ENCODE peak calls at places on chromosome 20, in four cellular contexts. U is K562, X is SK-N-SH, Y is GM12878. K is an unnamed sample.

GRCh38 chr20:56554869-56555268 is 21.8 kb downstream of the FAM209B start:
- DNase-seq in U (peak; percentile 54), X (no peak), Y (peak; percentile 83), K (no peak)

GRCh38 chr20:35191419-35191818 is 19.5 kb downstream of the PROCR start:
- DNase-seq in U (no peak), X (no peak), Y (no peak), K (no peak)

GRCh38 chr20:47043076-47043475 is 148.4 kb downstream of the EYA2 start:
- DNase-seq in U (no peak), X (no peak), Y (no peak), K (no peak)

GRCh38 chr20:58649288-58650180 is 1.5 kb upstream of the STX16 start:
- DNase-seq in U (no peak), X (no peak), Y (no peak), K (peak; percentile 51)

GRCh38 chr20:54126809-54127655 is 46.8 kb downstream of the CYP24A1 start:
- DNase-seq in U (no peak), X (no peak), Y (no peak), K (no peak)

GRCh38 chr20:44041001-44041400 is 126.3 kb downstream of the TOX2 start:
- DNase-seq in U (no peak), X (no peak), Y (no peak), K (no peak)

GRCh38 chr20:31674895-31675827 is 37.4 kb downstream of the COX4I2 start:
- DNase-seq in U (peak; percentile 77), X (peak; percentile 46), Y (no peak), K (no peak)

GRCh38 chr20:44104807-44105517 is 82.0 kb downstream of the JPH2 start:
- DNase-seq in U (no peak), X (peak; percentile 52), Y (no peak), K (no peak)

GRCh38 chr20:53934421-53935352 is 135.7 kb downstream of the BCAS1 start:
- DNase-seq in U (peak; percentile 65), X (no peak), Y (no peak), K (no peak)

GRCh38 chr20:2109425-2110210 is 8.0 kb downstream of the STK35 start:
- DNase-seq in U (no peak), X (no peak), Y (no peak), K (no peak)

GRCh38 chr20:15515706-15516105 is 1057.5 kb downstream of the KIF16B start:
- DNase-seq in U (no peak), X (peak; percentile 10), Y (no peak), K (no peak)

DNA sequence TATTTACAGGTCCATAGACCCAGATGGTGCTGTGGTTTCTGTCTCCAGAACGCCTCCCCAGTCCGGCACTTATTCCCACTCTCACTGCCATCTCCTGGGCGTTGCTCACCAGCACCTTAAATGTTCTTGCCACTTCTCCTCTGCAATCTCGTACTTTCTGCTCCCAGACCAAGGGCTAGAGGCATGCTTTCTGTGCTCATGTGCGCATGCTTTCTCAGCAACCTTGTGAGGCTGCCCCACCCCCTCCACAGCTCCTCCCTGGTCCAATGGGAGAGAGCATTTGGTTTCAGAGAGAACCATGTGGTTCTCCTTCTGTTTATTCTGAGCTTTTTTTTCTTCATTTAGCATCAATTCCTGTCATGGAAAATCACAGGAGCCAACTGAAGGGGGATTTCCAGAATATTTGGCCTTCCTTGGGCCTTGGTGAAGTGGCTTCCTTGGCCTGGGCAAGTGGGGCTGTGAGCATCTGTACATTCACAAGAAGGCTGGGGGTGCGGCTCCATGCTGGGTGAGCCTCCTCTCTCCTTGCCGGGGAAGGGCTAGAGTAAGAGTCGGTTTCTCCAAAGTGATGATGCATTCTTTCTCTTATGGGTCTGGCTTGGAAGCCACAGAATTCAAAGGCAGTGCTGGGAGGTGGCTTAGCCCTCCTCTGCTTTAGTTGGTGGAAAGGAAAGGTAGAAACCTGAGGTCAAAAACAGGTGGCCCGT is 66.6 kb downstream of the PHACTR3 start:
- DNase-seq in U (no peak), X (no peak), Y (no peak), K (no peak)
- TF ChIP-seq USF1 in U (no peak), X (no peak), Y (no peak), K (no peak)

DNA sequence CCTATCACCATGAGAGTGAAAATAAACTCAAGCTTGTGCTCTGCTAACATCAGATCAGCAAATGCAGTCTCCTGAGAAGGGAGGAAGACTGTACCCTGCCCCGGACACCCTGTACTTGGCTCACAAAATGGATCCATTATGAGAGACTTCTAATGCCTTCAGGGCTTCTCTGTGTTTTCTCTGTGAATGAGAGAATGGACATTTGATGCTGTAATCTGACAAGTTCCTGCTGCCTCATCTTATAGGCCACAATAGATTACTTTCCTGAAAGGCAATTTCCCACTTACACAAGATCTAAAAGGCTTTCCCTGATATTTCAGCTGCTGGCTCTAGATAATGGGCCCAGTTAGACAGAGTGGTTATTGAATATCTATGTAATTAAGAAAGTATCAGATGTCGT is 117.2 kb downstream of the OTOR start:
- DNase-seq in U (no peak), X (peak; percentile 9), Y (no peak), K (no peak)
- TF ChIP-seq USF1 in U (no peak), X (no peak), Y (no peak), K (no peak)

DNA sequence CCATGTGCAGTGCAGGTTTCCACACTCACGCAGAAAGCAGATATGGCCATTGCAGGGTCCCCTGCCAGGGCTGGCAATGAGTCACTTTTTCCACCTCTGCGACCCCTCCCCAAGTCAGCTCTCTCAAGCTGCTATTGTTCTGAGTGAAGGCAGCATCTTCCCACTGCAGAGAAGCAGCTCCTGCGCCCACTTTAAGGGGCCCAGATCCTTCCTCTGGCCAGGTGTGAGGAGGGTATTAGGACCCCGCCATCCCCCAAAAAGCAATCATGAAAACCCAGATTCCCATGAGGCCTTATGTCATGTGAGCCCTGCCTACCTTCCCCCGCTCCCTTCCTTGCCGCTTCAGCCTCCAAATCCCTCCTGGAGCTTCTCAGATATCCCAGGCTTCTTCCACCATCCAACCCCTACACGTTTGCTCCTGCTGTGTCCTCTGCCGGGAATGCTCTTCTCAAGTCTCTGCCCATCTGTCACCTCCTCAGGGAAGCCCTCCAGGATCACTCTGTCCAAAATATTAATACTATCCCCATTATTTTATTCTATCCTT is 220.3 kb downstream of the NFATC2 start:
- DNase-seq in U (peak; percentile 18), X (no peak), Y (no peak), K (peak; percentile 22)
- TF ChIP-seq USF1 in U (no peak), X (no peak), Y (no peak), K (no peak)

GRCh38 chr20:38573381-38573780 is 7.6 kb upstream of the ADIG start:
- DNase-seq in U (no peak), X (no peak), Y (no peak), K (no peak)
- TF ChIP-seq USF1 in U (no peak), X (no peak), Y (no peak), K (no peak)

K was measured in WTC11.